ENCODE peak calls at places on chromosomes 6 and 20, in six cellular contexts. E is neuronal stem cell, D is H9, N is IMR-90, H is H1, Q is trophoblast cell. F is an unnamed sample.
A peak's percentile ranks its signal among the peaks of the same experiment; 100 is the strongest.

GRCh38 chr6:13461352-13461751 is 26.0 kb downstream of the GFOD1 start:
- DNase-seq in E (no peak), D (no peak), N (no peak), H (no peak), Q (no peak), F (no peak)

GRCh38 chr6:63372951-63373533 is 53.3 kb upstream of the LGSN start:
- DNase-seq in E (no peak), D (no peak), N (peak; percentile 13), H (no peak), Q (peak; percentile 46), F (no peak)

GRCh38 chr6:13517116-13517515 is 29.7 kb upstream of the GFOD1 start:
- DNase-seq in E (no peak), D (no peak), N (peak; percentile 8), H (no peak), Q (peak; percentile 81), F (no peak)

GRCh38 chr6:121780325-121781313 is 345.2 kb downstream of the GJA1 start:
- DNase-seq in E (no peak), D (no peak), N (peak; percentile 92), H (no peak), Q (peak; percentile 4), F (no peak)

GRCh38 chr6:165850434-165851019 is 187.5 kb upstream of the PDE10A start:
- DNase-seq in E (peak; percentile 53), D (peak; percentile 57), N (peak; percentile 57), H (no peak), Q (peak; percentile 88), F (peak; percentile 51)

GRCh38 chr6:142478117-142478516 is 176.3 kb downstream of the ADGRG6 start:
- DNase-seq in E (no peak), D (peak; percentile 37), N (peak; percentile 41), H (no peak), Q (no peak), F (peak; percentile 42)

GRCh38 chr20:20085071-20085470 is 32.7 kb downstream of the CFAP61 start:
- DNase-seq in E (no peak), D (no peak), N (no peak), H (no peak), Q (no peak), F (no peak)

GRCh38 chr20:31819083-31819784 is at the start of gene MYLK2:
- DNase-seq in E (no peak), D (no peak), N (no peak), H (no peak), Q (no peak), F (no peak)

GRCh38 chr6:4102687-4103244 is 23.8 kb upstream of the FAM217A start:
- DNase-seq in E (no peak), D (no peak), N (no peak), H (no peak), Q (no peak), F (no peak)

GRCh38 chr20:63230800-63231268 is 4.9 kb upstream of the BIRC7 start:
- DNase-seq in E (peak; percentile 64), D (peak; percentile 91), N (peak; percentile 60), H (no peak), Q (peak; percentile 77), F (peak; percentile 82)

GRCh38 chr6:134347916-134348805 is 30.2 kb upstream of the SGK1 start:
- DNase-seq in E (no peak), D (no peak), N (peak; percentile 96), H (no peak), Q (no peak), F (peak; percentile 72)

GRCh38 chr6:12570461-12571030 is 146.0 kb upstream of the PHACTR1 start:
- DNase-seq in E (no peak), D (no peak), N (peak; percentile 59), H (no peak), Q (no peak), F (no peak)

GRCh38 chr6:105452924-105453756 is 50.3 kb upstream of the PREP start:
- DNase-seq in E (no peak), D (no peak), N (no peak), H (no peak), Q (no peak), F (no peak)

GRCh38 chr6:133577851-133578250 is 311.1 kb upstream of the TCF21 start:
- DNase-seq in E (no peak), D (no peak), N (no peak), H (no peak), Q (no peak), F (no peak)

GRCh38 chr20:58224097-58224496 is 4.4 kb downstream of the ANKRD60 start:
- DNase-seq in E (no peak), D (no peak), N (no peak), H (no peak), Q (no peak), F (no peak)

GRCh38 chr6:71310261-71310660 is 21.6 kb downstream of the OGFRL1 start:
- DNase-seq in E (no peak), D (no peak), N (no peak), H (no peak), Q (no peak), F (no peak)

GRCh38 chr6:118877806-118878205 is 16.1 kb upstream of the ASF1A start:
- DNase-seq in E (no peak), D (no peak), N (no peak), H (no peak), Q (peak; percentile 85), F (no peak)

GRCh38 chr6:2244261-2245102 is 923 bp downstream of the GMDS start:
- DNase-seq in E (no peak), D (no peak), N (no peak), H (no peak), Q (peak; percentile 58), F (no peak)

GRCh38 chr6:148414836-148415235 is 72.2 kb downstream of the SASH1 start:
- DNase-seq in E (no peak), D (no peak), N (peak; percentile 68), H (no peak), Q (peak; percentile 70), F (peak; percentile 79)

GRCh38 chr6:105814745-105815536 is 271.2 kb upstream of the PRDM1 start:
- DNase-seq in E (no peak), D (no peak), N (no peak), H (no peak), Q (no peak), F (no peak)

GRCh38 chr6:18883851-18884250 is 496.7 kb downstream of the RNF144B start:
- DNase-seq in E (no peak), D (no peak), N (no peak), H (no peak), Q (no peak), F (no peak)

DNA sequence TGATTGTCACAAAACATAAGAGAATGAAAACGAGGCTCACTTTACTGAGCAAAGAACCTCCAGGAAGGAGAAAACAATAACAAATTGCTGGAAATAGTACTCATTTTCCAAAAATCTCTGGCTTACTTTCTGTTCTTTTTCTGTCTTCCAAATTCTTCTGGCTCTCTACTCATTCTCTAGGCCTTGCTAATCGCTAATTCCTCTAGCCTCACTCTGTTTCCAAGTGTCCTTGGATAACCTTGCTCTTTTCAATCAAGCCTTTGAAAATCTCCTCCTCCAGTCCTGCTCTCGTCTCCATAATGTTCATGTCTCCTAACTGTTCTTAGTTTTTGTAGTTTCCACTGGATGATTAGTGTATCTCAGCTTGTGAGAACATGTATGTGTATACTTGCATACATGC is 96.2 kb upstream of the MAP7 start:
- DNase-seq in E (no peak), D (no peak), N (peak; percentile 31), H (no peak), Q (no peak), F (peak; percentile 14)
- H4K91ac ChIP-seq in E (no peak overlapping the region), D (no peak overlapping the region), N (no peak overlapping the region), H (no peak overlapping the region), Q (no peak overlapping the region), F (no peak overlapping the region)

GRCh38 chr6:45483021-45483420 is 105.3 kb upstream of the SUPT3H start:
- DNase-seq in E (no peak), D (no peak), N (peak; percentile 98), H (no peak), Q (peak; percentile 12), F (peak; percentile 98)
- H4K91ac ChIP-seq in E (no peak overlapping the region), D (no peak overlapping the region), N (no peak overlapping the region), H (no peak overlapping the region), Q (no peak overlapping the region), F (no peak overlapping the region)

DNA sequence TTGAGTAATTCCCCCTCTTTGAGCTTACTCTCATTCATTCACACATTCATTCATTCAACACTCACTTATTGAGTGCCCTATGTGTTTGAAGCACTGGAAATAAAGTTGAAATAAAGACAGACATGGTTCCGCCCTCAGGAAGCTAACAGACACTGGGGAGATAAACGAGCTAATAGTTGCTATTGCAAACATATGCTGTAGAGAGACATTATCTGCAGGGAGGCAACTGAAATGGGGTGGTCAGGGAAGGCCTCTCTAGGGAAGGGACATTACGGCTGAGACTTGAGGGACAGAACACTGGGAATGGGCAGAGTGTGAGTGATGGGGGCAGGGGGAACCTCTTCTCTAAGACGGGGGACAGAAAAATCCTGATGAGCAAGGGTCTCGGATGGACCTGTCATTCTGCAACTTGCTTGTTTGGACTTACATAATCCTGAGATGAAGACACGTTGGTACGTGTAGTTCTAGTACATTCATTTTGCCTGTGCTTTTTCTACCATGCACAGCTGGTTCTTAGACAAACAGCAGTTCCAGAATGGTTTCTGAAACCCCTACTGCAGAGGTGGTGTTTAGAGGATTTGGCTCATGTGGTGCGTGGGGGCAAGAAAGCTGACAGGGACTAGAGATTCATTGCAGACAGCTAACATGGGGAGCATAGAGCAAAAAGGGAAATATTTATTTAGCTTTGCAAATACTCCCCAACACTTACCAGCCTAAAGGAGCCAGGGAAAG is 71.1 kb upstream of the BLCAP start:
- DNase-seq in E (no peak), D (no peak), N (no peak), H (no peak), Q (no peak), F (no peak)
- H4K91ac ChIP-seq in E (no peak overlapping the region), D (no peak overlapping the region), N (no peak overlapping the region), H (no peak overlapping the region), Q (no peak overlapping the region), F (no peak overlapping the region)

GRCh38 chr6:38248500-38249234 is 391.1 kb downstream of the BTBD9 start:
- DNase-seq in E (no peak), D (no peak), N (peak; percentile 33), H (no peak), Q (peak; percentile 23), F (no peak)
- H4K91ac ChIP-seq in E (no peak overlapping the region), D (no peak overlapping the region), N (no peak overlapping the region), H (no peak overlapping the region), Q (no peak overlapping the region), F (no peak overlapping the region)

DNA sequence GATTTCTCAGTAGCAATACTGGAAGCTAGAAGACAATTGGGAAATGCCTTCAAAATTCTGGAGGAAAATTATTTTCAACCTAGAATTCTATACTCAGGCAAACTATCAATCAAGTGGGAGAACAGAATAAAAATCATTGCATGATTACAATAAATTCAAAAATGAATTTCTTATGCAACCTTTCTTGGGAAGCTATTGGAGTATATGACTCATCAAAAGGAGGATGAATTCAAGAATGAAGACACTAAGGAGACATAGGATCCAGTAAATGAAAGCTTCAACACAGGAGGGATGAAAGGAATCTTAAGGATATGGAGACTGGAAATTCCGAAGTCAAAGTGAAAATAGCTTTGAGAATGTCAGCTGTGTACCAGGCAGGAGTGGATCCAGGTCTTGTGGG is 12.6 kb upstream of the UBR2 start:
- DNase-seq in E (no peak), D (no peak), N (peak; percentile 47), H (no peak), Q (no peak), F (peak; percentile 40)
- H4K91ac ChIP-seq in E (no peak overlapping the region), D (no peak overlapping the region), N (no peak overlapping the region), H (no peak overlapping the region), Q (no peak overlapping the region), F (no peak overlapping the region)

GRCh38 chr20:60001027-60001567 is 42.9 kb downstream of the CDH26 start:
- DNase-seq in E (no peak), D (no peak), N (peak; percentile 5), H (no peak), Q (no peak), F (no peak)
- H4K91ac ChIP-seq in E (no peak overlapping the region), D (no peak overlapping the region), N (no peak overlapping the region), H (no peak overlapping the region), Q (no peak overlapping the region), F (no peak overlapping the region)